ENCODE peak calls at places on chromosomes 12 and 14, in five cellular contexts. One of them, this sample, is unnamed.
A peak's percentile ranks its signal among the peaks of the same experiment; 100 is the strongest.

GRCh38 chr12:103742349-103742784 is 98.7 kb downstream of the NT5DC3 start:
- DNase-seq in gastrocnemius medialis: no peak
- DNase-seq in GM10248: no peak
- DNase-seq in fibroblast of lung: peak; percentile 25
- DNase-seq in retinal pigment epithelial cell: no peak
- DNase-seq in this sample: no peak

GRCh38 chr12:46370380-46370734 is 2.2 kb downstream of the SLC38A2 start:
- DNase-seq in gastrocnemius medialis: no peak
- DNase-seq in GM10248: no peak
- DNase-seq in fibroblast of lung: peak; percentile 46
- DNase-seq in retinal pigment epithelial cell: no peak
- DNase-seq in this sample: no peak

GRCh38 chr12:53625373-53625945 is 723 bp downstream of the ATF7 start:
- DNase-seq in gastrocnemius medialis: no peak
- DNase-seq in GM10248: no peak
- DNase-seq in fibroblast of lung: no peak
- DNase-seq in retinal pigment epithelial cell: no peak
- DNase-seq in this sample: no peak

GRCh38 chr12:94874086-94874985 is 129.2 kb downstream of the NDUFA12 start:
- DNase-seq in gastrocnemius medialis: no peak
- DNase-seq in GM10248: no peak
- DNase-seq in fibroblast of lung: no peak
- DNase-seq in retinal pigment epithelial cell: no peak
- DNase-seq in this sample: no peak

GRCh38 chr14:32576088-32576795 is 247.1 kb downstream of the AKAP6 start:
- DNase-seq in gastrocnemius medialis: peak; percentile 35
- DNase-seq in GM10248: peak; percentile 22
- DNase-seq in fibroblast of lung: peak; percentile 49
- DNase-seq in retinal pigment epithelial cell: peak; percentile 23
- DNase-seq in this sample: peak; percentile 16

GRCh38 chr12:12720637-12721250 is 3.6 kb downstream of the CDKN1B start:
- DNase-seq in gastrocnemius medialis: no peak
- DNase-seq in GM10248: no peak
- DNase-seq in fibroblast of lung: peak; percentile 18
- DNase-seq in retinal pigment epithelial cell: no peak
- DNase-seq in this sample: no peak

GRCh38 chr12:102824218-102824835 is 92.7 kb downstream of the PAH start:
- DNase-seq in gastrocnemius medialis: no peak
- DNase-seq in GM10248: peak; percentile 31
- DNase-seq in fibroblast of lung: peak; percentile 10
- DNase-seq in retinal pigment epithelial cell: no peak
- DNase-seq in this sample: peak; percentile 71

GRCh38 chr12:50505386-50505827 is 622 bp downstream of the DIP2B start:
- DNase-seq in gastrocnemius medialis: no peak
- DNase-seq in GM10248: peak; percentile 33
- DNase-seq in fibroblast of lung: peak; percentile 10
- DNase-seq in retinal pigment epithelial cell: no peak
- DNase-seq in this sample: no peak

GRCh38 chr14:69002069-69002468 is 23.0 kb upstream of the ACTN1 start:
- DNase-seq in gastrocnemius medialis: no peak
- DNase-seq in GM10248: no peak
- DNase-seq in fibroblast of lung: no peak
- DNase-seq in retinal pigment epithelial cell: no peak
- DNase-seq in this sample: no peak

GRCh38 chr14:30214456-30215090 is 286.9 kb upstream of the PRKD1 start:
- DNase-seq in gastrocnemius medialis: no peak
- DNase-seq in GM10248: peak; percentile 3
- DNase-seq in fibroblast of lung: peak; percentile 70
- DNase-seq in retinal pigment epithelial cell: no peak
- DNase-seq in this sample: no peak

GRCh38 chr12:66653801-66654200 is 25.1 kb downstream of the GRIP1 start:
- DNase-seq in gastrocnemius medialis: no peak
- DNase-seq in GM10248: no peak
- DNase-seq in fibroblast of lung: no peak
- DNase-seq in retinal pigment epithelial cell: no peak
- DNase-seq in this sample: no peak

GRCh38 chr14:100271247-100271939 is 32.4 kb downstream of the YY1 start:
- DNase-seq in gastrocnemius medialis: no peak
- DNase-seq in GM10248: no peak
- DNase-seq in fibroblast of lung: no peak
- DNase-seq in retinal pigment epithelial cell: no peak
- DNase-seq in this sample: no peak

GRCh38 chr14:29317423-29317822 is 550.8 kb downstream of the FOXG1 start:
- DNase-seq in gastrocnemius medialis: no peak
- DNase-seq in GM10248: no peak
- DNase-seq in fibroblast of lung: no peak
- DNase-seq in retinal pigment epithelial cell: no peak
- DNase-seq in this sample: no peak

GRCh38 chr12:94183702-94184379 is 35.5 kb downstream of the PLXNC1 start:
- DNase-seq in gastrocnemius medialis: no peak
- DNase-seq in GM10248: no peak
- DNase-seq in fibroblast of lung: no peak
- DNase-seq in retinal pigment epithelial cell: no peak
- DNase-seq in this sample: no peak

DNA sequence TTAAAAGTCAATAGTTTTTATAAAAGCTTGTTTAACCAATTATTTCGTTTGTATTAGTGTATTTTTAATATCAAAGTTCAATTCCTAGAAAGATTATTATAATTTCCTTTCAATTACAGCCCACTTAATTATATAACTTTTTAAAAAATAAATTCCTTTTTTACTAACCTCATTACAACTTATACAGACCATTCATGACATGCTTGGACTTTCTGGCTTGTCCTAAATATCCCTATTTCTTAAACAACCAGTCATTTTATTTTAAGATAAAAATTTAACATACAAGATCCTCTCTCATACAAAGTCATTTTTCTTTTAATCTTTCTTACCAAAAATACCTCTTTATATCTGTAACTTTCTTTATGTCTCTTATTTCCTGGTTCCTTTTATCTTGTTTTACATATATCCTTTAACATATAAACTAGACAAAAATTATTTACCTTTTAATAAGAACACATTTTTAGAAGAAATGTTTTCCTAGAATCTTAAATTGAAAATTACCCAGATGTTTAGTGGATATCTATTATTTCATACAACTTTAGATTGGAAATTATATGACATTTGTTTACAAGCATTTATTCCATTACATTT is 10.4 kb upstream of the TMEM263 start:
- DNase-seq in gastrocnemius medialis: no peak
- DNase-seq in GM10248: no peak
- DNase-seq in fibroblast of lung: no peak
- DNase-seq in retinal pigment epithelial cell: no peak
- DNase-seq in this sample: no peak
- TF ChIP-seq CTCF in gastrocnemius medialis: no peak
- TF ChIP-seq CTCF in GM10248: no peak
- TF ChIP-seq CTCF in fibroblast of lung: no peak
- TF ChIP-seq CTCF in retinal pigment epithelial cell: no peak
- TF ChIP-seq CTCF in this sample: no peak

DNA sequence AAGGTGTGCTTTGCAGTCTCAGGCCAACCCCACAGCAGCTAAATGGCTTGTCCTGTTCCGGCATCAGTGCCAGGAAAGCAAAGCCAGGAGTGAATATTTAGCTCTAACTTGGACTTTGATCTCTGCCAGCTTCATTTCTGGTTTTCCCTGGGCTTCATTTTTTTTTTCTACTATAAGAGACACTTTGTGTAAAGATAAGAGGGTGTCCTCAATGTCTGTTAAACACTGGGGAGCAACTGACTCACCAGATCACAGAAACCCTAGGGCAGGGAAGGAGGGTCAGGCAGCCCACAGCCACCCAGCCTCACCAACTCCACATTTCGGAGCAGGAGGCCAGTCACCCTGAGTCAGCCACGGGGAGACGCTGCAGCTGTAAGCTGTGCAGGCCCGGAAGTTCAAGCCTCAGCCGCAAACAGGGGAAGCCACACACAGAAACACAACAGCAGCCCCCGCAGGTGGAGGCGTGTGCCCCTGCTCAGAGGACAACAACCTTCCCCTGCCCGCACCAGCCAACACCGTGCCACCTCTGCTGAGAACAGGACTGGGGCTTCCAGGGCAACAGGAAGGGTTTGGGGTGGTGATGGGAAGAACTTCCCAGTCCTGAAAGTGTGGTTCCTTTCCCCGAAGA is 6.3 kb downstream of the TNFRSF1A start:
- DNase-seq in gastrocnemius medialis: peak; percentile 83
- DNase-seq in GM10248: peak; percentile 92
- DNase-seq in fibroblast of lung: peak; percentile 91
- DNase-seq in retinal pigment epithelial cell: no peak
- DNase-seq in this sample: no peak
- TF ChIP-seq CTCF in gastrocnemius medialis: peak; percentile 40
- TF ChIP-seq CTCF in GM10248: peak; percentile 73
- TF ChIP-seq CTCF in fibroblast of lung: peak; percentile 42
- TF ChIP-seq CTCF in retinal pigment epithelial cell: peak; percentile 71
- TF ChIP-seq CTCF in this sample: peak; percentile 47

GRCh38 chr12:19129486-19130223 is at the start of gene PLEKHA5:
- DNase-seq in gastrocnemius medialis: peak; percentile 22
- DNase-seq in GM10248: peak; percentile 29
- DNase-seq in fibroblast of lung: peak; percentile 72
- DNase-seq in retinal pigment epithelial cell: no peak
- DNase-seq in this sample: peak; percentile 84
- TF ChIP-seq CTCF in gastrocnemius medialis: no peak
- TF ChIP-seq CTCF in GM10248: no peak
- TF ChIP-seq CTCF in fibroblast of lung: no peak
- TF ChIP-seq CTCF in retinal pigment epithelial cell: peak; percentile 8
- TF ChIP-seq CTCF in this sample: peak; percentile 53

GRCh38 chr14:74907744-74908143 is 15.3 kb downstream of the RPS6KL1 start:
- DNase-seq in gastrocnemius medialis: no peak
- DNase-seq in GM10248: no peak
- DNase-seq in fibroblast of lung: no peak
- DNase-seq in retinal pigment epithelial cell: no peak
- DNase-seq in this sample: no peak

GRCh38 chr14:74908861-74909341 is 14.2 kb downstream of the RPS6KL1 start:
- DNase-seq in gastrocnemius medialis: no peak
- DNase-seq in GM10248: no peak
- DNase-seq in fibroblast of lung: no peak
- DNase-seq in retinal pigment epithelial cell: no peak
- DNase-seq in this sample: no peak

GRCh38 chr14:74904623-74905503 is 18.2 kb downstream of the RPS6KL1 start:
- DNase-seq in gastrocnemius medialis: no peak
- DNase-seq in GM10248: no peak
- DNase-seq in fibroblast of lung: no peak
- DNase-seq in retinal pigment epithelial cell: no peak
- DNase-seq in this sample: no peak

GRCh38 chr14:74905595-74906142 is 17.4 kb downstream of the RPS6KL1 start:
- DNase-seq in gastrocnemius medialis: peak; percentile 59
- DNase-seq in GM10248: peak; percentile 82
- DNase-seq in fibroblast of lung: peak; percentile 20
- DNase-seq in retinal pigment epithelial cell: no peak
- DNase-seq in this sample: peak; percentile 72

GRCh38 chr14:74906923-74907620 is 16.0 kb downstream of the RPS6KL1 start:
- DNase-seq in gastrocnemius medialis: peak; percentile 67
- DNase-seq in GM10248: no peak
- DNase-seq in fibroblast of lung: no peak
- DNase-seq in retinal pigment epithelial cell: no peak
- DNase-seq in this sample: no peak
- TF ChIP-seq CTCF in gastrocnemius medialis: peak; percentile 32
- TF ChIP-seq CTCF in GM10248: peak; percentile 8
- TF ChIP-seq CTCF in fibroblast of lung: no peak
- TF ChIP-seq CTCF in retinal pigment epithelial cell: peak; percentile 41
- TF ChIP-seq CTCF in this sample: peak; percentile 31

GRCh38 chr12:57491393-57492280 is 3.8 kb downstream of the MARS1 start:
- DNase-seq in gastrocnemius medialis: no peak
- DNase-seq in GM10248: no peak
- DNase-seq in fibroblast of lung: no peak
- DNase-seq in retinal pigment epithelial cell: no peak
- DNase-seq in this sample: no peak
- TF ChIP-seq CTCF in gastrocnemius medialis: no peak
- TF ChIP-seq CTCF in GM10248: no peak
- TF ChIP-seq CTCF in fibroblast of lung: no peak
- TF ChIP-seq CTCF in retinal pigment epithelial cell: peak; percentile 17
- TF ChIP-seq CTCF in this sample: no peak